ENCODE peak calls at places on chromosomes 11 and 22, in five cellular contexts. V is upper lobe of right lung; R is CD4-positive, alpha-beta memory T cell; W is CD8-positive, alpha-beta T cell; E is adrenal gland. I is an unnamed sample. For H3K4me1, the result is how much of the 10 kb centered on the place peaks cover.

GRCh38 chr11:4960877-4961276 is 5.4 kb upstream of the OR51A2 start:
- DNase-seq in V (no peak), R (no peak), W (no peak), E (no peak), I (no peak)

GRCh38 chr22:30396871-30397655 is at the start of gene SEC14L2:
- DNase-seq in V (peak), R (peak), W (peak), E (peak), I (peak)

GRCh38 chr11:131914299-131914902 is 544.0 kb downstream of the NTM start:
- DNase-seq in V (no peak), R (no peak), W (no peak), E (no peak), I (no peak)

GRCh38 chr11:65887723-65888162 is 528 bp downstream of the FIBP start:
- DNase-seq in V (no peak), R (no peak), W (peak), E (no peak), I (no peak)

GRCh38 chr11:29293825-29294224 is 723.0 kb downstream of the KCNA4 start:
- DNase-seq in V (no peak), R (no peak), W (no peak), E (no peak), I (no peak)

GRCh38 chr22:48926663-48927062 is 901.0 kb downstream of the BRD1 start:
- DNase-seq in V (peak), R (no peak), W (no peak), E (no peak), I (no peak)

GRCh38 chr22:20479612-20480196 is 15.9 kb downstream of the KLHL22 start:
- DNase-seq in V (no peak), R (no peak), W (no peak), E (no peak), I (no peak)

GRCh38 chr22:35092146-35092805 is 26.3 kb downstream of the ISX start:
- DNase-seq in V (no peak), R (no peak), W (no peak), E (no peak), I (no peak)

GRCh38 chr11:75582935-75583709 is 21.1 kb downstream of the SERPINH1 start:
- DNase-seq in V (peak), R (peak), W (peak), E (peak), I (peak)

GRCh38 chr11:88508808-88509581 is 171.5 kb upstream of the CTSC start:
- DNase-seq in V (peak), R (peak), W (no peak), E (peak), I (no peak)

GRCh38 chr22:32801436-32802290 is at the start of gene TIMP3:
- DNase-seq in V (peak), R (no peak), W (no peak), E (peak), I (peak)

GRCh38 chr11:134361241-134361640 is 29.5 kb downstream of the GLB1L2 start:
- DNase-seq in V (peak), R (no peak), W (no peak), E (no peak), I (no peak)

GRCh38 chr11:44752727-44753126 is 26.0 kb downstream of the TSPAN18 start:
- DNase-seq in V (no peak), R (no peak), W (no peak), E (no peak), I (no peak)

GRCh38 chr11:116598036-116598435 is 174.8 kb downstream of the BUD13 start:
- DNase-seq in V (peak), R (no peak), W (no peak), E (no peak), I (no peak)

GRCh38 chr22:19887251-19887985 is 32.7 kb upstream of the GNB1L start:
- DNase-seq in V (no peak), R (no peak), W (no peak), E (no peak), I (no peak)

GRCh38 chr11:128492461-128492860 is 94.9 kb downstream of the ETS1 start:
- DNase-seq in V (no peak), R (no peak), W (no peak), E (no peak), I (no peak)

GRCh38 chr11:43934359-43935130 is 7.9 kb upstream of the C11orf96 start:
- DNase-seq in V (no peak), R (no peak), W (no peak), E (no peak), I (no peak)

GRCh38 chr11:95364324-95365295 is 133.6 kb upstream of the SESN3 start:
- DNase-seq in V (no peak), R (no peak), W (no peak), E (no peak), I (no peak)

GRCh38 chr22:17191163-17191562 is 28.1 kb downstream of the ADA2 start:
- DNase-seq in V (no peak), R (no peak), W (no peak), E (no peak), I (no peak)

GRCh38 chr11:110526323-110526722 is 96.6 kb downstream of the FDX1 start:
- DNase-seq in V (no peak), R (no peak), W (no peak), E (no peak), I (no peak)

GRCh38 chr11:71209656-71210055 is 42.7 kb downstream of the SHANK2 start:
- DNase-seq in V (peak), R (no peak), W (no peak), E (no peak), I (no peak)

GRCh38 chr11:78961186-78961782 is 386.6 kb upstream of the NARS2 start:
- DNase-seq in V (no peak), R (no peak), W (no peak), E (no peak), I (peak)

GRCh38 chr11:9078113-9079041 is 13.0 kb downstream of the SCUBE2 start:
- DNase-seq in V (no peak), R (no peak), W (no peak), E (no peak), I (no peak)

GRCh38 chr22:49198705-49199084 is 629.0 kb downstream of the BRD1 start:
- DNase-seq in V (peak), R (no peak), W (no peak), E (no peak), I (no peak)

GRCh38 chr11:116984186-116984585 is 114.0 kb downstream of the SIK3 start:
- DNase-seq in V (no peak), R (no peak), W (no peak), E (no peak), I (no peak)

GRCh38 chr22:45159652-45160462 is 3.9 kb upstream of the NUP50 start:
- DNase-seq in V (no peak), R (no peak), W (no peak), E (no peak), I (no peak)

GRCh38 chr22:45807156-45807915 is 135.7 kb downstream of the ATXN10 start:
- DNase-seq in V (no peak), R (no peak), W (no peak), E (no peak), I (no peak)

GRCh38 chr11:36091256-36091811 is 147.5 kb downstream of the LDLRAD3 start:
- DNase-seq in V (no peak), R (no peak), W (no peak), E (no peak), I (no peak)

GRCh38 chr11:19873730-19874129 is 161.1 kb downstream of the NAV2 start:
- DNase-seq in V (no peak), R (no peak), W (no peak), E (no peak), I (no peak)

GRCh38 chr11:17525570-17525969 is 18.6 kb downstream of the USH1C start:
- DNase-seq in V (no peak), R (no peak), W (no peak), E (no peak), I (no peak)

GRCh38 chr22:50148166-50148500 is 22.4 kb upstream of the PANX2 start:
- DNase-seq in V (no peak), R (no peak), W (no peak), E (no peak), I (no peak)

GRCh38 chr11:63404536-63404935 is 35.0 kb downstream of the SLC22A9 start:
- DNase-seq in V (no peak), R (no peak), W (no peak), E (peak), I (no peak)

GRCh38 chr11:61775606-61776554 is 16.5 kb downstream of the TMEM258 start:
- DNase-seq in V (no peak), R (no peak), W (no peak), E (no peak), I (no peak)
- H3K4me1 ChIP-seq in V (under half), R (under half), W (under half), E (under half), I (under half)

GRCh38 chr11:2425506-2425905 is 18.8 kb downstream of the TRPM5 start:
- DNase-seq in V (no peak), R (no peak), W (no peak), E (no peak), I (no peak)

GRCh38 chr11:2426826-2427521 is 17.3 kb downstream of the TRPM5 start:
- DNase-seq in V (peak), R (no peak), W (no peak), E (no peak), I (no peak)

GRCh38 chr11:2426221-2426620 is 18.1 kb downstream of the TRPM5 start:
- DNase-seq in V (no peak), R (no peak), W (no peak), E (no peak), I (no peak)

GRCh38 chr11:2427721-2428321 is 16.5 kb downstream of the TRPM5 start:
- DNase-seq in V (no peak), R (no peak), W (no peak), E (no peak), I (no peak)

GRCh38 chr11:2428322-2428795 is 16.0 kb downstream of the TRPM5 start:
- DNase-seq in V (peak), R (peak), W (peak), E (peak), I (peak)
- H3K4me3 ChIP-seq in V (no peak), R (no peak), W (no peak), E (no peak), I (no peak)

GRCh38 chr22:41564563-41564962 is 3.8 kb downstream of the CSDC2 start:
- DNase-seq in V (no peak), R (no peak), W (no peak), E (peak), I (no peak)
- H3K4me1 ChIP-seq in V (under half), R (under half), W (under half), E (half or more), I (under half)

DNA sequence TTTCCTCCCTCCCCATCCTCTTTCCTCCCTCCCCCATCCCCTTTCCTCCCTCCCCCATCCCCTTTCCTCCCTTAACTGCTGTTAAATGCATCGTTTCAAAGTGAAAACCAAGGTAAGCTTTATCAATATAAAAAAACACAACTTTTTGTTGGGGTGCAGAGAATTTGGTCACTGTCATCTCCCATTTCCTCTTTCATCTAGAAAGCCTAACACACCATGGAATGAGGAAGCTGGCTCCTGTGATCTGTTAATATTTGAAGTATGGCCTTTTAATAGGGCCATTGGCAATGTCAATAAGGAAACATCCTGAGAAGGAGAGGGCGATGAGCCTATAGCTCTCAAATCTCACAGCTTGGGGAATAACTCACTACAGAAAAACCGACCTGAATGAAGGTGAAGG is 7.0 kb downstream of the EXPH5 start:
- DNase-seq in V (no peak), R (no peak), W (no peak), E (no peak), I (no peak)
- H3K4me3 ChIP-seq in V (no peak), R (no peak), W (no peak), E (no peak), I (no peak)